ENCODE peak calls at places on chromosomes 6 and 20, in four cellular contexts. One of them, this sample, is unnamed.

GRCh38 chr6:62371840-62372239 is 85.8 kb upstream of the KHDRBS2 start:
- DNase-seq in prostate gland: no peak
- DNase-seq in fibroblast of lung: no peak
- DNase-seq in thoracic aorta: no peak
- DNase-seq in this sample: no peak

GRCh38 chr6:157222201-157222981 is 100.9 kb downstream of the TMEM242 start:
- DNase-seq in thoracic aorta: no peak
- DNase-seq in fibroblast of lung: no peak
- DNase-seq in prostate gland: no peak
- DNase-seq in this sample: no peak

GRCh38 chr6:101994521-101994920 is 601.0 kb downstream of the GRIK2 start:
- DNase-seq in prostate gland: no peak
- DNase-seq in thoracic aorta: no peak
- DNase-seq in fibroblast of lung: no peak
- DNase-seq in this sample: no peak

GRCh38 chr20:61169870-61170269 is 82.2 kb upstream of the CDH4 start:
- DNase-seq in prostate gland: no peak
- DNase-seq in fibroblast of lung: no peak
- DNase-seq in thoracic aorta: no peak
- DNase-seq in this sample: no peak

GRCh38 chr6:44932651-44933091 is 395.5 kb upstream of the RUNX2 start:
- DNase-seq in prostate gland: no peak
- DNase-seq in thoracic aorta: no peak
- DNase-seq in fibroblast of lung: no peak
- DNase-seq in this sample: no peak

GRCh38 chr6:35911871-35912653 is 8.8 kb downstream of the SRPK1 start:
- DNase-seq in prostate gland: no peak
- DNase-seq in thoracic aorta: no peak
- DNase-seq in fibroblast of lung: peak; percentile 60
- DNase-seq in this sample: no peak

GRCh38 chr20:34311118-34312023 is 8.2 kb upstream of the AHCY start:
- DNase-seq in thoracic aorta: no peak
- DNase-seq in fibroblast of lung: no peak
- DNase-seq in prostate gland: no peak
- DNase-seq in this sample: no peak

GRCh38 chr20:54048489-54048888 is 21.9 kb downstream of the BCAS1 start:
- DNase-seq in prostate gland: no peak
- DNase-seq in thoracic aorta: no peak
- DNase-seq in fibroblast of lung: peak; percentile 20
- DNase-seq in this sample: no peak

GRCh38 chr6:170004585-170005210 is 253.3 kb downstream of the ERMARD start:
- DNase-seq in thoracic aorta: no peak
- DNase-seq in prostate gland: no peak
- DNase-seq in fibroblast of lung: no peak
- DNase-seq in this sample: peak; percentile 43
- H3K9me3 ChIP-seq in thoracic aorta: no peaks in the 10 kb centered on the region
- H3K9me3 ChIP-seq in prostate gland: no peaks in the 10 kb centered on the region
- H3K9me3 ChIP-seq in fibroblast of lung: no peaks in the 10 kb centered on the region
- H3K9me3 ChIP-seq in this sample: peaks cover 4% of the 10 kb centered on the region

GRCh38 chr6:3001773-3002293 is 2.1 kb downstream of the NQO2 start:
- DNase-seq in thoracic aorta: no peak
- DNase-seq in prostate gland: no peak
- DNase-seq in fibroblast of lung: peak; percentile 70
- DNase-seq in this sample: no peak

GRCh38 chr6:3001146-3001772 is 1.6 kb downstream of the NQO2 start:
- DNase-seq in prostate gland: no peak
- DNase-seq in fibroblast of lung: no peak
- DNase-seq in thoracic aorta: no peak
- DNase-seq in this sample: peak; percentile 45

GRCh38 chr6:2993755-2994317 is 5.9 kb upstream of the NQO2 start:
- DNase-seq in fibroblast of lung: no peak
- DNase-seq in prostate gland: no peak
- DNase-seq in thoracic aorta: no peak
- DNase-seq in this sample: peak; percentile 20

GRCh38 chr6:2999621-3000455 is at the start of gene NQO2:
- DNase-seq in prostate gland: peak; percentile 91
- DNase-seq in thoracic aorta: no peak
- DNase-seq in fibroblast of lung: peak; percentile 65
- DNase-seq in this sample: peak; percentile 95

GRCh38 chr6:2999005-2999620 is 581 bp upstream of the NQO2 start:
- DNase-seq in prostate gland: no peak
- DNase-seq in fibroblast of lung: peak; percentile 67
- DNase-seq in thoracic aorta: peak; percentile 78
- DNase-seq in this sample: peak; percentile 91
- H3K4me3 ChIP-seq in prostate gland: peak overlapping the region; percentile 68
- H3K4me3 ChIP-seq in fibroblast of lung: peak overlapping the region; percentile 60
- H3K4me3 ChIP-seq in thoracic aorta: peak overlapping the region; percentile 98
- H3K4me3 ChIP-seq in this sample: peak overlapping the region; percentile 92

DNA sequence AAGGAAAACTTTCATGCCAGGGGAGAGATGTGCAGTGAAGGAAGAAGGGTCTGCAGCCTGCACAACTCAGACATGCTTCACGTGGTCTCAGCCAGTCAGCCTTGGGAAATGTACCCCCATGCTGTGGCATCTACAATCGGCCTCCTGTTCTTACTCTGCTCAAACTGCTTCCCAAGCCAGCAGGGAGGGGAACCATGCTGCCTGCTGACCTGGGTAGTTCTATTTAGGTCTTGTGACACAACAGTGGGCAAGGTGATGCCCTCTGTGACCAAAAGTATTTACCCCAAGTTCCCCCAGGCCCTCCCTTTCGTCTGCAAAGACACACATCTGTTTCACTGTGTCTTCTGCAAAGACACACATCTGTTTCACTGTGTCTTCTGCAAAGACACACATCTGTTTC is 106.9 kb downstream of the SLC23A2 start:
- DNase-seq in thoracic aorta: no peak
- DNase-seq in fibroblast of lung: no peak
- DNase-seq in prostate gland: no peak
- DNase-seq in this sample: no peak
- H3K27ac ChIP-seq in thoracic aorta: no peak overlapping the region
- H3K27ac ChIP-seq in fibroblast of lung: no peak overlapping the region
- H3K27ac ChIP-seq in prostate gland: no peak overlapping the region
- H3K27ac ChIP-seq in this sample: no peak overlapping the region

GRCh38 chr20:31278178-31278577 is 20.7 kb downstream of the DEFB115 start:
- DNase-seq in thoracic aorta: no peak
- DNase-seq in prostate gland: no peak
- DNase-seq in fibroblast of lung: no peak
- DNase-seq in this sample: no peak
- H3K9me3 ChIP-seq in thoracic aorta: peaks cover 5% of the 10 kb centered on the region
- H3K9me3 ChIP-seq in prostate gland: no peaks in the 10 kb centered on the region
- H3K9me3 ChIP-seq in fibroblast of lung: no peaks in the 10 kb centered on the region
- H3K9me3 ChIP-seq in this sample: peaks cover 19% of the 10 kb centered on the region

GRCh38 chr6:16948376-16948775 is 153.5 kb upstream of the STMND1 start:
- DNase-seq in thoracic aorta: no peak
- DNase-seq in fibroblast of lung: peak; percentile 44
- DNase-seq in prostate gland: no peak
- DNase-seq in this sample: no peak
- H3K4me3 ChIP-seq in thoracic aorta: no peak overlapping the region
- H3K4me3 ChIP-seq in fibroblast of lung: no peak overlapping the region
- H3K4me3 ChIP-seq in prostate gland: no peak overlapping the region
- H3K4me3 ChIP-seq in this sample: no peak overlapping the region

This sample was measured in suprapubic skin.